ENCODE peak calls at places on chromosomes 6 and 20, in eight cellular contexts. One of them, this sample, is unnamed.

GRCh38 chr6:129309154-129309553 is 400.8 kb downstream of the ARHGAP18 start:
- DNase-seq in A549: no peak
- DNase-seq in transverse colon: no peak
- DNase-seq in mucosa of descending colon: no peak
- DNase-seq in lung: no peak
- DNase-seq in heart right ventricle: no peak
- DNase-seq in stomach: no peak
- DNase-seq in lower leg skin: no peak
- DNase-seq in this sample: no peak

GRCh38 chr6:235763-236360 is 56.4 kb upstream of the DUSP22 start:
- DNase-seq in stomach: no peak
- DNase-seq in heart right ventricle: no peak
- DNase-seq in mucosa of descending colon: peak; percentile 29
- DNase-seq in lower leg skin: no peak
- DNase-seq in lung: no peak
- DNase-seq in transverse colon: no peak
- DNase-seq in A549: no peak
- DNase-seq in this sample: no peak

GRCh38 chr6:149913542-149914240 is 9.2 kb downstream of the RAET1G start:
- DNase-seq in mucosa of descending colon: no peak
- DNase-seq in lower leg skin: no peak
- DNase-seq in heart right ventricle: no peak
- DNase-seq in lung: no peak
- DNase-seq in A549: no peak
- DNase-seq in transverse colon: no peak
- DNase-seq in stomach: no peak
- DNase-seq in this sample: no peak

GRCh38 chr20:32600681-32601237 is 15.6 kb upstream of the NOL4L start:
- DNase-seq in lower leg skin: no peak
- DNase-seq in mucosa of descending colon: no peak
- DNase-seq in A549: no peak
- DNase-seq in lung: no peak
- DNase-seq in stomach: no peak
- DNase-seq in transverse colon: no peak
- DNase-seq in heart right ventricle: no peak
- DNase-seq in this sample: no peak

GRCh38 chr6:154543638-154544037 is 33.2 kb upstream of the CNKSR3 start:
- DNase-seq in lower leg skin: no peak
- DNase-seq in lung: no peak
- DNase-seq in stomach: no peak
- DNase-seq in heart right ventricle: no peak
- DNase-seq in transverse colon: no peak
- DNase-seq in A549: no peak
- DNase-seq in mucosa of descending colon: no peak
- DNase-seq in this sample: no peak

GRCh38 chr6:132365319-132365907 is 35.9 kb downstream of the MOXD1 start:
- DNase-seq in transverse colon: no peak
- DNase-seq in lower leg skin: no peak
- DNase-seq in A549: no peak
- DNase-seq in lung: no peak
- DNase-seq in heart right ventricle: no peak
- DNase-seq in mucosa of descending colon: peak; percentile 5
- DNase-seq in stomach: no peak
- DNase-seq in this sample: peak; percentile 32

GRCh38 chr6:83708546-83708969 is 343 bp downstream of the SNAP91 start:
- DNase-seq in transverse colon: no peak
- DNase-seq in stomach: no peak
- DNase-seq in A549: no peak
- DNase-seq in mucosa of descending colon: no peak
- DNase-seq in lower leg skin: no peak
- DNase-seq in lung: no peak
- DNase-seq in heart right ventricle: peak; percentile 8
- DNase-seq in this sample: no peak

GRCh38 chr6:96675617-96676016 is 112.7 kb downstream of the FHL5 start:
- DNase-seq in heart right ventricle: no peak
- DNase-seq in mucosa of descending colon: no peak
- DNase-seq in stomach: no peak
- DNase-seq in A549: no peak
- DNase-seq in lower leg skin: no peak
- DNase-seq in lung: no peak
- DNase-seq in transverse colon: no peak
- DNase-seq in this sample: no peak

GRCh38 chr6:160248538-160248937 is 10.1 kb downstream of the SLC22A2 start:
- DNase-seq in A549: peak; percentile 29
- DNase-seq in mucosa of descending colon: no peak
- DNase-seq in heart right ventricle: no peak
- DNase-seq in stomach: no peak
- DNase-seq in lung: no peak
- DNase-seq in lower leg skin: no peak
- DNase-seq in transverse colon: no peak
- DNase-seq in this sample: no peak

GRCh38 chr6:106964099-106964498 is 10.4 kb downstream of the CD24 start:
- DNase-seq in lower leg skin: no peak
- DNase-seq in mucosa of descending colon: no peak
- DNase-seq in heart right ventricle: no peak
- DNase-seq in lung: no peak
- DNase-seq in A549: no peak
- DNase-seq in stomach: no peak
- DNase-seq in transverse colon: no peak
- DNase-seq in this sample: no peak

GRCh38 chr6:133474516-133474915 is 233.4 kb downstream of the EYA4 start:
- DNase-seq in lung: no peak
- DNase-seq in heart right ventricle: no peak
- DNase-seq in stomach: no peak
- DNase-seq in lower leg skin: no peak
- DNase-seq in A549: no peak
- DNase-seq in transverse colon: no peak
- DNase-seq in mucosa of descending colon: no peak
- DNase-seq in this sample: no peak

GRCh38 chr6:11096109-11096508 is 2.5 kb downstream of the SMIM13 start:
- DNase-seq in lung: no peak
- DNase-seq in lower leg skin: no peak
- DNase-seq in A549: peak; percentile 53
- DNase-seq in stomach: no peak
- DNase-seq in transverse colon: peak; percentile 28
- DNase-seq in mucosa of descending colon: peak; percentile 36
- DNase-seq in heart right ventricle: no peak
- DNase-seq in this sample: peak; percentile 36

DNA sequence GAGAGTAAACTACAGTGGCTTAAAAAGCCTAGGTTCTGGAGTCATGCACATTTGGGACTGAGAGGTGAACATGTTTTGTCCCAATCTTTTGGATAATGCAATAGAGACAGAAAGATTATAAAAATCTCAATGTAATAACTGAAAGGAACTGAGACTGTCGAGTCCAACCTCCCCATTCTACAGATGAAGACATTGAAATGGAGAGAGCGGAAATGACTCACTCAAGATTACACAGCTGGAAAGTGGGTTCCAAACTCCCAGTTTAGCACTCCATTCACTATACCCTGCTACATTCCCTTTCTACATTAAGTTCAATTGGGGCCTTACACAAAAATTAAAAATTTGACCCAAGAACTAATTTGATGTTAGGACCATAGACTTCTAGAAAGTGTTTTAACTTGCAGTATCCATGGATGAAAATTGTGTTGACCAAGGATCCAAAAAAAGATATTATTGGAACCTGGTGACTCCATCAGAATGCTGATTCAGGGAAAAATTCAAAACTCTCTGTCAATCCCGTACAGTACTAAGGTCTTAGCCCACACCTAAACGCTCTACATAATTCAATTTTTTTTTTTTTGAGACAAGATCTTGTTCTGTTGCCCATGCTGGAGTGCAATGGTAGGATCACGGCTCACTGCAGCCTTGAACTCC is 1.5 kb upstream of the ILRUN start:
- DNase-seq in lung: no peak
- DNase-seq in mucosa of descending colon: no peak
- DNase-seq in A549: no peak
- DNase-seq in transverse colon: no peak
- DNase-seq in lower leg skin: no peak
- DNase-seq in heart right ventricle: no peak
- DNase-seq in stomach: no peak
- DNase-seq in this sample: no peak
- H3K4me3 ChIP-seq in lung: no peak overlapping the region
- H3K4me3 ChIP-seq in mucosa of descending colon: no peak overlapping the region
- H3K4me3 ChIP-seq in A549: no peak overlapping the region
- H3K4me3 ChIP-seq in transverse colon: no peak overlapping the region
- H3K4me3 ChIP-seq in lower leg skin: no peak overlapping the region
- H3K4me3 ChIP-seq in heart right ventricle: no peak overlapping the region
- H3K4me3 ChIP-seq in stomach: no peak overlapping the region
- H3K4me3 ChIP-seq in this sample: no peak overlapping the region

GRCh38 chr6:109783245-109783990 is 92.3 kb downstream of the FIG4 start:
- DNase-seq in A549: no peak
- DNase-seq in stomach: no peak
- DNase-seq in transverse colon: no peak
- DNase-seq in lung: no peak
- DNase-seq in heart right ventricle: no peak
- DNase-seq in mucosa of descending colon: peak; percentile 14
- DNase-seq in lower leg skin: no peak
- DNase-seq in this sample: no peak
- TF ChIP-seq CTCF in A549: no peak
- TF ChIP-seq CTCF in stomach: no peak
- TF ChIP-seq CTCF in transverse colon: no peak
- TF ChIP-seq CTCF in lung: no peak
- TF ChIP-seq CTCF in heart right ventricle: no peak
- TF ChIP-seq CTCF in mucosa of descending colon: no peak
- TF ChIP-seq CTCF in lower leg skin: no peak
- TF ChIP-seq CTCF in this sample: peak; percentile 27

DNA sequence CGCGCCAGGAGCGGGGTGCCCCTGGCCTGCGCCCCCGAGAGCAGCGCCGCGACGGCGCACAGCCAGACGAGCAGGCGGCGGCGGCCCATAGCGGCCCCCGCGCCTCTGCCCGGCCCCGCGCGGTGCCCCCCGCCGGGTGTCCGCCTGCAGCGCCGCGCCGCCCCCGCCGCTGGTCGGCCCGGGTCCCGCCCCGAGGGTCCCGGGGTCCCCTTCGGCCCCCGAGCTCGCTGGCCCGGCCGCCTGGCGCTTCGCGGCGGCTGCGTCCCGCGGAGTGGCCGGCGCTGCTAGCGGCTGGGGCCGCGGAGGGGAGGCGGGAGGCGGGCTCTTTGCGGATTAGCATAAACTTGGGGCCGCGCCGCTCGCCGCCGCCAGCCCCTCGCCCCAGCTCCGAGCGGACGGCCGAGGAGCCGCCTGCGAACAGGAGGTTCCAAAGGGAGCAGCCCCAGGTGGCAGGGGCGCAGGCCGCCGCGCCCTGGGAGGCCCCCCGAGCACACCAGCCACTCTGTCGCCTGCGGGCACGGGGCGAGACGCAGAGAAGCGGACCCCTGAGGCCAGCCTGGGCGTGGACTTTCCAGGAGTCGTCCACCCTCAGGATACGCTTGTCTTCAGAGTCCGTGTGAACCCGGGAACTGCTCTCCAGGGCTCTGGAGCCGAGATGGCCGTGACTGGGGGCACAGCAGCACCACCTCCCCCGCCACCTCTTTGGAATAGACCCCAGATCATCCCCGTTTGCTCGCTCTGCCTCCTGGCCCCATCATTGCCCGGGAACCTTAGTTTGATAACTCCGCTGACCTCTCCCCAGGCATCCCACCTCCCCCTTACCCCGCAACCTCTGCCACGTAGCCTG is at the start of gene EMILIN3:
- DNase-seq in heart right ventricle: no peak
- DNase-seq in mucosa of descending colon: no peak
- DNase-seq in transverse colon: no peak
- DNase-seq in stomach: no peak
- DNase-seq in lung: no peak
- DNase-seq in A549: no peak
- DNase-seq in lower leg skin: no peak
- DNase-seq in this sample: no peak
- H3K4me3 ChIP-seq in heart right ventricle: peak within 1 kb of the TSS; percentile 46
- H3K4me3 ChIP-seq in mucosa of descending colon: no peak within 1 kb of the TSS
- H3K4me3 ChIP-seq in transverse colon: no peak within 1 kb of the TSS
- H3K4me3 ChIP-seq in stomach: peak within 1 kb of the TSS; percentile 40
- H3K4me3 ChIP-seq in lung: no peak within 1 kb of the TSS
- H3K4me3 ChIP-seq in A549: peak within 1 kb of the TSS; percentile 48
- H3K4me3 ChIP-seq in lower leg skin: no peak within 1 kb of the TSS
- H3K4me3 ChIP-seq in this sample: peak within 1 kb of the TSS; percentile 24

GRCh38 chr20:46023999-46024398 is 5.0 kb upstream of the SLC12A5 start:
- DNase-seq in lung: no peak
- DNase-seq in A549: no peak
- DNase-seq in transverse colon: no peak
- DNase-seq in lower leg skin: no peak
- DNase-seq in stomach: no peak
- DNase-seq in mucosa of descending colon: no peak
- DNase-seq in heart right ventricle: no peak
- DNase-seq in this sample: no peak

GRCh38 chr20:46022411-46023147 is 6.4 kb upstream of the SLC12A5 start:
- DNase-seq in heart right ventricle: peak; percentile 74
- DNase-seq in mucosa of descending colon: peak; percentile 76
- DNase-seq in lower leg skin: no peak
- DNase-seq in transverse colon: peak; percentile 67
- DNase-seq in A549: peak; percentile 51
- DNase-seq in stomach: peak; percentile 65
- DNase-seq in lung: peak; percentile 68
- DNase-seq in this sample: no peak

GRCh38 chr20:46020515-46020914 is 8.5 kb upstream of the SLC12A5 start:
- DNase-seq in stomach: no peak
- DNase-seq in heart right ventricle: no peak
- DNase-seq in lung: no peak
- DNase-seq in mucosa of descending colon: no peak
- DNase-seq in A549: no peak
- DNase-seq in transverse colon: no peak
- DNase-seq in lower leg skin: no peak
- DNase-seq in this sample: no peak

GRCh38 chr20:46023148-46023484 is 5.9 kb upstream of the SLC12A5 start:
- DNase-seq in lower leg skin: no peak
- DNase-seq in heart right ventricle: no peak
- DNase-seq in transverse colon: no peak
- DNase-seq in lung: no peak
- DNase-seq in mucosa of descending colon: no peak
- DNase-seq in A549: no peak
- DNase-seq in stomach: no peak
- DNase-seq in this sample: no peak

DNA sequence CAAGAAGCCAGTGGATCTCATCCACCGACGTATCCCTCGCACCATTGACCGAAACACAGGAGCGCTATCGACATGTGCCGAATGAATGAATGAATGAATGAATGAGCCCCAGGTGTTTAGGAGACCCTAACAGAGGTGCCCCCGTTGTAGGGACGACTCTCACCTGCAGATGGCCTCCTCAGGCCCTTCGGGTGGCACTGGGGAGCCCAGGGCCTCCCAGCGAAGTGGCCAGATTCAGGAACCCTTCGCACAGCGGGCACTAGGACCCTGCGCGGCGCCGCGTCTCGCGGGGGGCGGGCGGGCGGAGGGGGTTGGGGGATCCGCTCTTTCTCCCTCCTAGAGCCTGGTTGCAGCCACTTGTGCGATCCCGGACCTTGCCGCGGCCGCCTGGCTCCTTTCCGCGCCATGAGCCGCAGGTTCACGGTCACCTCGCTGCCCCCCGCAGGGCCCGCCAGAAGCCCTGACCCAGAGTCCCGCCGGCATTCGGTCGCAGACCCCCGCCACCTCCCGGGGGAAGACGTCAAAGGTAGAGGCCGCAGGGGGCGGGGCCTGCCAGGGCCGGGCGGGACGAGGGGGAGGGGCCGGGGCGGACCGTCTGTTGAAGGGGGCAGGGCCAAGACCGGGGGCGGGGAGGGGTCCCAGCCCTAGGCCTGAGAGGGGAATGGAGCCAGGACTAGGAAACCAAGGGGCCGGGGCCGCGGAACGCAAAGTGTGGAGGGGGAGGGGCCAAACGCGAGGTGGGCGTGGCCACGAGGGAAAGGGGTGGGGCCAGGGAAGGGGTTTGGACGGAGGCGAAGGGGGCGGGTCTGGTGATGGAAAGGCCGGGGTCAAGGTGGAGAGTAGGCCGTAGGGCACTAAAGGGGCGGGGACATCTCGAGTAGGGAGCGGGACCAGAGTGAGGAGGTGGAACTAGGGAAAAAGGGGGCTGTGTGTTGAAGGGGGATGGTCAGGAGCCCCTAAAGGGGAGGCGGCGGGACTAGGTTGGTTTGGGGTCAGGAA is 7.4 kb upstream of the SLC12A5 start:
- DNase-seq in lung: no peak
- DNase-seq in heart right ventricle: no peak
- DNase-seq in lower leg skin: no peak
- DNase-seq in A549: peak; percentile 69
- DNase-seq in transverse colon: peak; percentile 46
- DNase-seq in mucosa of descending colon: no peak
- DNase-seq in stomach: peak; percentile 39
- DNase-seq in this sample: no peak
- TF ChIP-seq CTCF in lung: no peak
- TF ChIP-seq CTCF in heart right ventricle: no peak
- TF ChIP-seq CTCF in lower leg skin: no peak
- TF ChIP-seq CTCF in A549: peak; percentile 13
- TF ChIP-seq CTCF in transverse colon: no peak
- TF ChIP-seq CTCF in mucosa of descending colon: no peak
- TF ChIP-seq CTCF in stomach: no peak
- TF ChIP-seq CTCF in this sample: no peak